ENCODE peak calls at places on chromosome 21, in six cellular contexts. G, T, B, A, Z and M are unnamed samples.

GRCh38 chr21:45048968-45049367 is 25.4 kb upstream of the ADARB1 start:
- DNase-seq in T (no peak), Z (no peak), G (no peak), A (no peak), B (no peak), M (no peak)

GRCh38 chr21:44718571-44718970 is 7.2 kb upstream of the TSPEAR start:
- DNase-seq in B (no peak), A (no peak), T (no peak), Z (no peak), G (no peak), M (no peak)

GRCh38 chr21:18522181-18522771 is 118.7 kb upstream of the TMPRSS15 start:
- DNase-seq in A (no peak), Z (no peak), T (no peak), B (no peak), G (peak), M (no peak)

GRCh38 chr21:45255381-45256020 is 32.2 kb downstream of the POFUT2 start:
- DNase-seq in A (peak), T (no peak), Z (peak), B (no peak), G (no peak), M (peak)

GRCh38 chr21:45228171-45228641 is 59.5 kb downstream of the POFUT2 start:
- DNase-seq in B (no peak), G (peak), T (no peak), A (no peak), Z (peak), M (no peak)

GRCh38 chr21:31338892-31339368 is 5.1 kb downstream of the TIAM1 start:
- DNase-seq in Z (no peak), B (no peak), A (no peak), T (no peak), G (no peak), M (no peak)

GRCh38 chr21:46217511-46218196 is 10.9 kb downstream of the LSS start:
- DNase-seq in Z (no peak), G (no peak), B (no peak), T (no peak), A (no peak), M (no peak)

GRCh38 chr21:19648376-19648775 is 1244.8 kb upstream of the TMPRSS15 start:
- DNase-seq in B (no peak), A (no peak), T (no peak), Z (no peak), G (no peak), M (no peak)

GRCh38 chr21:46457801-46458314 is 833 bp upstream of the DIP2A start:
- DNase-seq in A (no peak), T (peak), Z (peak), G (peak), B (no peak), M (peak)

GRCh38 chr21:15978158-15978805 is 248.5 kb downstream of the USP25 start:
- DNase-seq in T (no peak), B (no peak), G (no peak), Z (no peak), A (no peak), M (no peak)

GRCh38 chr21:45487161-45487806 is 55.0 kb downstream of the SLC19A1 start:
- DNase-seq in A (no peak), Z (no peak), T (no peak), G (no peak), B (no peak), M (no peak)

GRCh38 chr21:28442624-28443023 is 550.1 kb downstream of the LTN1 start:
- DNase-seq in Z (no peak), B (no peak), T (no peak), A (no peak), G (no peak), M (no peak)

GRCh38 chr21:31573217-31573616 is 86.3 kb upstream of the SOD1 start:
- DNase-seq in A (no peak), T (no peak), Z (no peak), G (no peak), B (no peak), M (no peak)

GRCh38 chr21:28771790-28772501 is 220.7 kb downstream of the LTN1 start:
- DNase-seq in G (no peak), T (no peak), Z (no peak), B (no peak), A (no peak), M (no peak)

GRCh38 chr21:46052703-46053651 is 44.9 kb upstream of the COL6A2 start:
- DNase-seq in G (no peak), T (no peak), Z (no peak), B (no peak), A (no peak), M (peak)

GRCh38 chr21:45045481-45045880 is 28.9 kb upstream of the ADARB1 start:
- DNase-seq in A (no peak), B (no peak), Z (no peak), T (no peak), G (no peak), M (no peak)

GRCh38 chr21:27505516-27505915 is 538.6 kb upstream of the ADAMTS5 start:
- DNase-seq in B (no peak), A (no peak), G (no peak), T (no peak), Z (no peak), M (no peak)

GRCh38 chr21:46144464-46145070 is 10.8 kb downstream of the FTCD start:
- DNase-seq in B (no peak), A (no peak), Z (no peak), T (no peak), G (no peak), M (no peak)

GRCh38 chr21:45224189-45224938 is 63.3 kb downstream of the POFUT2 start:
- DNase-seq in T (no peak), A (no peak), B (no peak), G (no peak), Z (no peak), M (no peak)

GRCh38 chr21:38476385-38476784 is 21.9 kb downstream of the ERG start:
- DNase-seq in B (no peak), G (peak), Z (no peak), A (peak), T (no peak), M (peak)

GRCh38 chr21:33302796-33303195 is 22.0 kb upstream of the IFNAR1 start:
- DNase-seq in T (no peak), Z (peak), B (no peak), G (no peak), A (no peak), M (no peak)
- TF ChIP-seq CTCF in T (no peak), Z (peak), B (no peak), G (no peak), A (peak), M (no peak)

DNA sequence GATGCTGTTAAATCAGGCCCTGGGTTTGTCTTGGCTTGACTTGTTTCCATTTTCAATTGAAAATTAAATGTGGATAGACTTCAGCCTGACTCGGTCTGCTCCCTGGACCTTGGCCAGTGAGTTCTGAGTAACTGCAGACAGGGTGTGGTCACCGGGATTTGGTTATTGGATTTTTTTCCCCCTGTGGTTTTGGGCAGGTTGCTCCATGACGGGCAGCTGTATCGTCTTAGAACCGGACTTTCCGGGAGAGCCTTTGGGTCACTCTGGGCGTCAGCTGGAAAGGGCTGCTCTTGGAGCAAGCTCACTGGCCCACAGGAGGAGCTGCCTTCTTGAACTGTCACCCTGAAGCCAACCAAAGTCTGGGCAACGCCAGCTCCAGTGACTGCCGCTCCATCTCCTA is 75.0 kb downstream of the CLIC6 start:
- DNase-seq in T (no peak), A (no peak), G (no peak), Z (no peak), B (no peak), M (no peak)
- TF ChIP-seq MAX in T (no peak), A (no peak), G (no peak), Z (no peak), B (no peak), M (no peak)

GRCh38 chr21:25811186-25811585 is 76.4 kb downstream of the GABPA start:
- DNase-seq in Z (no peak), B (no peak), A (no peak), G (no peak), T (no peak), M (no peak)

GRCh38 chr21:25813917-25814316 is 79.1 kb downstream of the GABPA start:
- DNase-seq in Z (no peak), A (no peak), T (no peak), B (no peak), G (no peak), M (no peak)

GRCh38 chr21:25806053-25806452 is 71.3 kb downstream of the GABPA start:
- DNase-seq in A (no peak), Z (no peak), B (no peak), T (no peak), G (no peak), M (no peak)

GRCh38 chr21:25809013-25809412 is 74.2 kb downstream of the GABPA start:
- DNase-seq in G (no peak), Z (no peak), A (no peak), B (no peak), T (no peak), M (no peak)
- TF ChIP-seq MYC in G (no peak), Z (no peak), A (no peak), B (no peak), T (no peak), M (no peak)

DNA sequence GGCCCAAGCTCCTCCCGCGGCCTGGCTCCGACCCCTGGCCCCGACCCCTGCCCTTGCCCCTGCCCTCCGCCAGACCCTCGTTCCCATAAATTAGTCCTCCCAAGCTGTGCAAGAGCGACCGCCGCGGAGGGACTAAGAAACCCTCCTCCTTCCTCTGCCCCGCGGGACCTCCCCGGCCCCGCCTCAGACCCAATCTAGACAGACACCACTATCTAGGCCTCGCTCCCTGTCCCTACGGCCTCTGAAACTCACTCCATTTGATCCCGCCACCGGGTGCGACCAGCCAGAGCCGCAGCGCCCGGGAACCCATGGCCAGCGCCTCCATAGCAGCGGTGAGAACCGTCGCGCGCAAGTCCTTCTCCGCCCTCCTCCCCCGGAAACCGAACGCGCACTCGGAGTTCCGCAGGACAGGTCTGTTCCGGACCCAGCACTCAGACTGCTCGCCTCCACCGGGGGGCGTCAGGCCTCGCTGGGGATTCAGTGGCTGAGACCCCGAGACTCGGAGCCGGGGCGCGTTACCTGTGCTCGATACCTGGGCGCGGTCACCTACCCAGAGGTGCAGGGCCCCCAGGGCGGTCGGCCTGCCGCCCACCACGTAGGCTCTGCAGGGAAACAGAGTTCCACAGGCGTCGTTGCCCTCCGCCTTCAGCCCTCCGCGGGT is at the start of gene MRPL39:
- DNase-seq in T (peak), A (peak), Z (peak), B (peak), G (peak), M (peak)
- TF ChIP-seq CTCF in T (peak), A (peak), Z (peak), B (peak), G (peak), M (peak)

DNA sequence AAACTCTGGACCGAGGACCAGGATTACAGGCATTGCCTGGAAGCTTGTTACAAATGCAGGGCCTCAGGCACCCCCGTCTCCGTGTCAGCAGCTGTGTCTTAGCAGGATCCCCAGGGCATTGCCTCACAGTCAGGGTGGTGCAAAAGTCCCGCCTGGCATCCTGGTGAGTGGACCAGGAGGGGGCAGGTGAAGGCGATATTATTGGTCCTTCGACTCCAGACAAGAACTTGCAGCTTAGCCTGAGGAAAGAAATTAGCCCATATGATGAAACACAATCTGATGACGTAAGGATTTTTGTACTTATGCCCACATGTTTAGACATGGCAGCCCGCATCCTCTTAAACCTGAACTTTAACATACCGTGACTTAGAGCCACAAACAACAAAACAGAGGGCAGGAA is 40.8 kb downstream of the RSPH1 start:
- DNase-seq in Z (no peak), A (no peak), T (no peak), G (no peak), B (no peak), M (peak)
- TF ChIP-seq MAX in Z (no peak), A (no peak), T (no peak), G (no peak), B (no peak), M (peak)

GRCh38 chr21:42923553-42924432 is 1.6 kb downstream of the ERVH48-1 start:
- DNase-seq in G (peak), T (peak), Z (peak), B (peak), A (peak), M (peak)
- TF ChIP-seq MYC in G (no peak), T (no peak), Z (no peak), B (no peak), A (peak), M (no peak)

GRCh38 chr21:41610042-41610839 is 102.3 kb upstream of the TMPRSS2 start:
- DNase-seq in T (peak), A (peak), B (no peak), G (peak), Z (peak), M (peak)

GRCh38 chr21:41613421-41613998 is 105.6 kb upstream of the TMPRSS2 start:
- DNase-seq in Z (no peak), T (no peak), A (no peak), G (no peak), B (no peak), M (no peak)

GRCh38 chr21:41612674-41613250 is 104.8 kb upstream of the TMPRSS2 start:
- DNase-seq in G (no peak), Z (peak), T (peak), B (no peak), A (peak), M (peak)

GRCh38 chr21:41611441-41611840 is 103.5 kb upstream of the TMPRSS2 start:
- DNase-seq in B (no peak), T (no peak), G (no peak), A (no peak), Z (no peak), M (no peak)

GRCh38 chr21:41611966-41612606 is 104.1 kb upstream of the TMPRSS2 start:
- DNase-seq in A (peak), G (no peak), Z (peak), T (peak), B (no peak), M (peak)
- TF ChIP-seq CTCF in A (no peak), G (no peak), Z (peak), T (no peak), B (no peak), M (peak)

GRCh38 chr21:41932576-41933258 is 21.1 kb downstream of the C2CD2 start:
- DNase-seq in A (peak), G (no peak), B (no peak), T (no peak), Z (peak), M (peak)
- TF ChIP-seq MAX in A (no peak), G (no peak), B (no peak), T (no peak), Z (peak), M (peak)

GRCh38 chr21:39654951-39655350 is 42.2 kb downstream of the B3GALT5 start:
- DNase-seq in G (no peak), B (no peak), Z (no peak), A (no peak), T (no peak), M (no peak)
- TF ChIP-seq MYC in G (no peak), B (no peak), Z (no peak), A (no peak), T (no peak), M (no peak)

DNA sequence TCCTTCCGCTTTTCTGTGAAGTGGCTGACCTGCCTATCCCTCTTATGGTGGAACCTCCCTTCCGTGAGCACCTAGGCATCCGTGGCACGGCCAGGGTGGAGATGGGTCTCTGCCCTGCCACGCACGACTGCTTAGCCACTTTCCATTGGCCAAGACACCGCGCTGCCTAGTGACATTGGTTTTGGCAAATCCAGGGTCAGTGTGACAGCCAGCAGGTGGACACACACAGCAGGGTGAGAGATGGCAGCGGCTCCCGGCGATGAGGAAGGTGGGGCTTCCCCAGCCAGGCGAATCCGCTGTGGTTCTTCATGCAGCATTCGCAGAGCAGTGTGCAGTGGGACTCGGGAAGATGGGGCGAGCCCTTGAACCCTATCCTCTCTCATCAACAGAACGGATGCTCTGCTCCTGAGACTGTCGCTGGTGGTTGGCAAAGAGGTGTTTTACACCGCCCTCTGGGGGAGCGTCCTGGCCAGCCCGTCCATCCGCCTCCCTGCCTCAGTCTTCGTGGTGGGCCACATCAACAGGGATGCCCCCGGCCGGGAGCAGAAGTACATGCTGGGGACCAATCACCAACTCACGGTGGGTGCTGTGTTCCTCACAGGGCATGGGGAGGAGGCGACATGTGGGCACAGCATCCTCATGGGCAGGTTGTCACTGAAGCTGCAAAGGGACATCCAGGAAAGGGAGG is 51.8 kb downstream of the DOP1B start:
- DNase-seq in B (no peak), G (no peak), T (no peak), A (no peak), Z (no peak), M (no peak)
- TF ChIP-seq CTCF in B (no peak), G (no peak), T (no peak), A (peak), Z (no peak), M (no peak)